ENCODE peak calls at places on chromosomes 13 and 19, in eight cellular contexts. One of them, this sample, is unnamed.

GRCh38 chr19:16836115-16836905 is 7.1 kb downstream of the SIN3B start:
- DNase-seq in stimulated activated CD8-positive, alpha-beta memory T cell treated with anti-CD3 and anti-CD28 coated beads, Interleukin-4, amount 100 ng/mL, for 24 hours: no peak
- DNase-seq in lung microvascular endothelial cell: peak; percentile 34
- DNase-seq in IMR-90: peak; percentile 39
- DNase-seq in BE2C: no peak
- DNase-seq in stimulated activated CD4-positive, alpha-beta T cell treated with anti-CD3 and anti-CD28 coated beads, TNF-alpha, amount 100 ng/mL, for 24 hours: no peak
- DNase-seq in GM04503: no peak
- DNase-seq in GM23338: peak; percentile 51
- DNase-seq in this sample: no peak

GRCh38 chr13:110433014-110433413 is 125.9 kb downstream of the COL4A2 start:
- DNase-seq in BE2C: peak; percentile 85
- DNase-seq in GM04503: no peak
- DNase-seq in lung microvascular endothelial cell: peak; percentile 68
- DNase-seq in stimulated activated CD8-positive, alpha-beta memory T cell treated with anti-CD3 and anti-CD28 coated beads, Interleukin-4, amount 100 ng/mL, for 24 hours: no peak
- DNase-seq in stimulated activated CD4-positive, alpha-beta T cell treated with anti-CD3 and anti-CD28 coated beads, TNF-alpha, amount 100 ng/mL, for 24 hours: no peak
- DNase-seq in GM23338: no peak
- DNase-seq in IMR-90: no peak
- DNase-seq in this sample: no peak

GRCh38 chr13:99658266-99658991 is 157.2 kb downstream of the TM9SF2 start:
- DNase-seq in lung microvascular endothelial cell: peak; percentile 70
- DNase-seq in GM23338: peak; percentile 80
- DNase-seq in IMR-90: peak; percentile 25
- DNase-seq in stimulated activated CD4-positive, alpha-beta T cell treated with anti-CD3 and anti-CD28 coated beads, TNF-alpha, amount 100 ng/mL, for 24 hours: peak; percentile 46
- DNase-seq in BE2C: peak; percentile 19
- DNase-seq in stimulated activated CD8-positive, alpha-beta memory T cell treated with anti-CD3 and anti-CD28 coated beads, Interleukin-4, amount 100 ng/mL, for 24 hours: peak; percentile 18
- DNase-seq in GM04503: no peak
- DNase-seq in this sample: peak; percentile 92

GRCh38 chr13:97411894-97412460 is 22.0 kb upstream of the RAP2A start:
- DNase-seq in stimulated activated CD8-positive, alpha-beta memory T cell treated with anti-CD3 and anti-CD28 coated beads, Interleukin-4, amount 100 ng/mL, for 24 hours: no peak
- DNase-seq in GM23338: no peak
- DNase-seq in stimulated activated CD4-positive, alpha-beta T cell treated with anti-CD3 and anti-CD28 coated beads, TNF-alpha, amount 100 ng/mL, for 24 hours: no peak
- DNase-seq in GM04503: peak; percentile 81
- DNase-seq in lung microvascular endothelial cell: no peak
- DNase-seq in BE2C: no peak
- DNase-seq in IMR-90: no peak
- DNase-seq in this sample: no peak

GRCh38 chr13:95540848-95541247 is 11.7 kb upstream of the CLDN10 start:
- DNase-seq in lung microvascular endothelial cell: no peak
- DNase-seq in stimulated activated CD4-positive, alpha-beta T cell treated with anti-CD3 and anti-CD28 coated beads, TNF-alpha, amount 100 ng/mL, for 24 hours: no peak
- DNase-seq in IMR-90: no peak
- DNase-seq in BE2C: no peak
- DNase-seq in GM04503: no peak
- DNase-seq in GM23338: peak; percentile 4
- DNase-seq in stimulated activated CD8-positive, alpha-beta memory T cell treated with anti-CD3 and anti-CD28 coated beads, Interleukin-4, amount 100 ng/mL, for 24 hours: no peak
- DNase-seq in this sample: no peak

GRCh38 chr19:37654525-37654832 is 786 bp downstream of the ZFP30 start:
- DNase-seq in stimulated activated CD8-positive, alpha-beta memory T cell treated with anti-CD3 and anti-CD28 coated beads, Interleukin-4, amount 100 ng/mL, for 24 hours: no peak
- DNase-seq in lung microvascular endothelial cell: peak; percentile 33
- DNase-seq in stimulated activated CD4-positive, alpha-beta T cell treated with anti-CD3 and anti-CD28 coated beads, TNF-alpha, amount 100 ng/mL, for 24 hours: no peak
- DNase-seq in IMR-90: peak; percentile 26
- DNase-seq in GM23338: peak; percentile 58
- DNase-seq in GM04503: peak; percentile 7
- DNase-seq in BE2C: no peak
- DNase-seq in this sample: peak; percentile 61

GRCh38 chr19:12695997-12696365 is 450 bp downstream of the FBXW9 start:
- DNase-seq in IMR-90: no peak
- DNase-seq in GM04503: no peak
- DNase-seq in BE2C: no peak
- DNase-seq in GM23338: no peak
- DNase-seq in stimulated activated CD4-positive, alpha-beta T cell treated with anti-CD3 and anti-CD28 coated beads, TNF-alpha, amount 100 ng/mL, for 24 hours: no peak
- DNase-seq in stimulated activated CD8-positive, alpha-beta memory T cell treated with anti-CD3 and anti-CD28 coated beads, Interleukin-4, amount 100 ng/mL, for 24 hours: no peak
- DNase-seq in lung microvascular endothelial cell: peak; percentile 32
- DNase-seq in this sample: no peak

GRCh38 chr13:44259045-44260042 is 114.3 kb upstream of the SERP2 start:
- DNase-seq in IMR-90: peak; percentile 66
- DNase-seq in lung microvascular endothelial cell: no peak
- DNase-seq in BE2C: peak; percentile 33
- DNase-seq in GM04503: no peak
- DNase-seq in stimulated activated CD4-positive, alpha-beta T cell treated with anti-CD3 and anti-CD28 coated beads, TNF-alpha, amount 100 ng/mL, for 24 hours: peak; percentile 75
- DNase-seq in GM23338: no peak
- DNase-seq in stimulated activated CD8-positive, alpha-beta memory T cell treated with anti-CD3 and anti-CD28 coated beads, Interleukin-4, amount 100 ng/mL, for 24 hours: peak; percentile 72
- DNase-seq in this sample: no peak

GRCh38 chr13:41017153-41017552 is 2.0 kb downstream of the ELF1 start:
- DNase-seq in GM04503: no peak
- DNase-seq in GM23338: no peak
- DNase-seq in stimulated activated CD4-positive, alpha-beta T cell treated with anti-CD3 and anti-CD28 coated beads, TNF-alpha, amount 100 ng/mL, for 24 hours: no peak
- DNase-seq in BE2C: no peak
- DNase-seq in lung microvascular endothelial cell: no peak
- DNase-seq in IMR-90: no peak
- DNase-seq in stimulated activated CD8-positive, alpha-beta memory T cell treated with anti-CD3 and anti-CD28 coated beads, Interleukin-4, amount 100 ng/mL, for 24 hours: no peak
- DNase-seq in this sample: no peak

GRCh38 chr19:2038284-2039081 is 12.6 kb downstream of the MKNK2 start:
- DNase-seq in IMR-90: no peak
- DNase-seq in stimulated activated CD8-positive, alpha-beta memory T cell treated with anti-CD3 and anti-CD28 coated beads, Interleukin-4, amount 100 ng/mL, for 24 hours: no peak
- DNase-seq in stimulated activated CD4-positive, alpha-beta T cell treated with anti-CD3 and anti-CD28 coated beads, TNF-alpha, amount 100 ng/mL, for 24 hours: no peak
- DNase-seq in GM23338: no peak
- DNase-seq in BE2C: no peak
- DNase-seq in lung microvascular endothelial cell: no peak
- DNase-seq in GM04503: no peak
- DNase-seq in this sample: no peak

GRCh38 chr19:53511357-53511756 is 26.6 kb upstream of the ZNF331 start:
- DNase-seq in GM04503: no peak
- DNase-seq in GM23338: no peak
- DNase-seq in BE2C: no peak
- DNase-seq in IMR-90: no peak
- DNase-seq in stimulated activated CD8-positive, alpha-beta memory T cell treated with anti-CD3 and anti-CD28 coated beads, Interleukin-4, amount 100 ng/mL, for 24 hours: no peak
- DNase-seq in stimulated activated CD4-positive, alpha-beta T cell treated with anti-CD3 and anti-CD28 coated beads, TNF-alpha, amount 100 ng/mL, for 24 hours: no peak
- DNase-seq in lung microvascular endothelial cell: no peak
- DNase-seq in this sample: no peak

GRCh38 chr13:113216165-113217056 is 7.0 kb downstream of the CUL4A start:
- DNase-seq in GM23338: peak; percentile 70
- DNase-seq in GM04503: no peak
- DNase-seq in stimulated activated CD4-positive, alpha-beta T cell treated with anti-CD3 and anti-CD28 coated beads, TNF-alpha, amount 100 ng/mL, for 24 hours: no peak
- DNase-seq in IMR-90: peak; percentile 74
- DNase-seq in stimulated activated CD8-positive, alpha-beta memory T cell treated with anti-CD3 and anti-CD28 coated beads, Interleukin-4, amount 100 ng/mL, for 24 hours: no peak
- DNase-seq in BE2C: no peak
- DNase-seq in lung microvascular endothelial cell: no peak
- DNase-seq in this sample: peak; percentile 74

GRCh38 chr19:49988433-49988832 is 27.5 kb upstream of the SIGLEC11 start:
- DNase-seq in GM23338: no peak
- DNase-seq in lung microvascular endothelial cell: no peak
- DNase-seq in BE2C: no peak
- DNase-seq in IMR-90: peak; percentile 83
- DNase-seq in stimulated activated CD8-positive, alpha-beta memory T cell treated with anti-CD3 and anti-CD28 coated beads, Interleukin-4, amount 100 ng/mL, for 24 hours: no peak
- DNase-seq in stimulated activated CD4-positive, alpha-beta T cell treated with anti-CD3 and anti-CD28 coated beads, TNF-alpha, amount 100 ng/mL, for 24 hours: no peak
- DNase-seq in GM04503: no peak
- DNase-seq in this sample: no peak

GRCh38 chr19:36152886-36153525 is 759 bp upstream of the COX7A1 start:
- DNase-seq in lung microvascular endothelial cell: no peak
- DNase-seq in stimulated activated CD8-positive, alpha-beta memory T cell treated with anti-CD3 and anti-CD28 coated beads, Interleukin-4, amount 100 ng/mL, for 24 hours: no peak
- DNase-seq in BE2C: no peak
- DNase-seq in GM04503: no peak
- DNase-seq in stimulated activated CD4-positive, alpha-beta T cell treated with anti-CD3 and anti-CD28 coated beads, TNF-alpha, amount 100 ng/mL, for 24 hours: no peak
- DNase-seq in GM23338: no peak
- DNase-seq in IMR-90: peak; percentile 13
- DNase-seq in this sample: no peak

GRCh38 chr13:35912841-35913240 is 218.3 kb downstream of the DCLK1 start:
- DNase-seq in stimulated activated CD4-positive, alpha-beta T cell treated with anti-CD3 and anti-CD28 coated beads, TNF-alpha, amount 100 ng/mL, for 24 hours: no peak
- DNase-seq in lung microvascular endothelial cell: no peak
- DNase-seq in GM04503: no peak
- DNase-seq in stimulated activated CD8-positive, alpha-beta memory T cell treated with anti-CD3 and anti-CD28 coated beads, Interleukin-4, amount 100 ng/mL, for 24 hours: no peak
- DNase-seq in GM23338: no peak
- DNase-seq in IMR-90: no peak
- DNase-seq in BE2C: no peak
- DNase-seq in this sample: no peak

GRCh38 chr19:39218230-39219007 is 14.4 kb upstream of the SYCN start:
- DNase-seq in stimulated activated CD8-positive, alpha-beta memory T cell treated with anti-CD3 and anti-CD28 coated beads, Interleukin-4, amount 100 ng/mL, for 24 hours: no peak
- DNase-seq in GM04503: no peak
- DNase-seq in lung microvascular endothelial cell: no peak
- DNase-seq in stimulated activated CD4-positive, alpha-beta T cell treated with anti-CD3 and anti-CD28 coated beads, TNF-alpha, amount 100 ng/mL, for 24 hours: no peak
- DNase-seq in BE2C: no peak
- DNase-seq in IMR-90: no peak
- DNase-seq in GM23338: no peak
- DNase-seq in this sample: no peak

GRCh38 chr19:34365463-34366401 is 736 bp downstream of the GPI start:
- DNase-seq in stimulated activated CD4-positive, alpha-beta T cell treated with anti-CD3 and anti-CD28 coated beads, TNF-alpha, amount 100 ng/mL, for 24 hours: peak; percentile 28
- DNase-seq in IMR-90: peak; percentile 32
- DNase-seq in BE2C: peak; percentile 42
- DNase-seq in GM04503: no peak
- DNase-seq in GM23338: peak; percentile 47
- DNase-seq in lung microvascular endothelial cell: peak; percentile 61
- DNase-seq in stimulated activated CD8-positive, alpha-beta memory T cell treated with anti-CD3 and anti-CD28 coated beads, Interleukin-4, amount 100 ng/mL, for 24 hours: no peak
- DNase-seq in this sample: peak; percentile 31

GRCh38 chr13:19818223-19818842 is 35.6 kb upstream of the PSPC1 start:
- DNase-seq in stimulated activated CD8-positive, alpha-beta memory T cell treated with anti-CD3 and anti-CD28 coated beads, Interleukin-4, amount 100 ng/mL, for 24 hours: peak; percentile 19
- DNase-seq in stimulated activated CD4-positive, alpha-beta T cell treated with anti-CD3 and anti-CD28 coated beads, TNF-alpha, amount 100 ng/mL, for 24 hours: peak; percentile 35
- DNase-seq in lung microvascular endothelial cell: peak; percentile 77
- DNase-seq in GM04503: no peak
- DNase-seq in BE2C: peak; percentile 52
- DNase-seq in GM23338: peak; percentile 92
- DNase-seq in IMR-90: no peak
- DNase-seq in this sample: peak; percentile 44

GRCh38 chr13:99419591-99420243 is 81.6 kb upstream of the TM9SF2 start:
- DNase-seq in lung microvascular endothelial cell: no peak
- DNase-seq in GM23338: no peak
- DNase-seq in IMR-90: no peak
- DNase-seq in GM04503: no peak
- DNase-seq in stimulated activated CD8-positive, alpha-beta memory T cell treated with anti-CD3 and anti-CD28 coated beads, Interleukin-4, amount 100 ng/mL, for 24 hours: no peak
- DNase-seq in BE2C: no peak
- DNase-seq in stimulated activated CD4-positive, alpha-beta T cell treated with anti-CD3 and anti-CD28 coated beads, TNF-alpha, amount 100 ng/mL, for 24 hours: no peak
- DNase-seq in this sample: no peak

GRCh38 chr13:102845630-102846260 is at the start of gene ERCC5:
- DNase-seq in GM04503: peak; percentile 88
- DNase-seq in IMR-90: peak; percentile 95
- DNase-seq in GM23338: peak; percentile 97
- DNase-seq in lung microvascular endothelial cell: peak; percentile 96
- DNase-seq in stimulated activated CD8-positive, alpha-beta memory T cell treated with anti-CD3 and anti-CD28 coated beads, Interleukin-4, amount 100 ng/mL, for 24 hours: peak; percentile 90
- DNase-seq in stimulated activated CD4-positive, alpha-beta T cell treated with anti-CD3 and anti-CD28 coated beads, TNF-alpha, amount 100 ng/mL, for 24 hours: peak; percentile 92
- DNase-seq in BE2C: peak; percentile 94
- DNase-seq in this sample: peak; percentile 97

GRCh38 chr13:66940113-66940512 is 290.0 kb downstream of the PCDH9 start:
- DNase-seq in stimulated activated CD8-positive, alpha-beta memory T cell treated with anti-CD3 and anti-CD28 coated beads, Interleukin-4, amount 100 ng/mL, for 24 hours: no peak
- DNase-seq in lung microvascular endothelial cell: peak; percentile 11
- DNase-seq in GM04503: no peak
- DNase-seq in GM23338: no peak
- DNase-seq in IMR-90: no peak
- DNase-seq in BE2C: no peak
- DNase-seq in stimulated activated CD4-positive, alpha-beta T cell treated with anti-CD3 and anti-CD28 coated beads, TNF-alpha, amount 100 ng/mL, for 24 hours: no peak
- DNase-seq in this sample: no peak

GRCh38 chr13:39461685-39462266 is 141.2 kb downstream of the LHFPL6 start:
- DNase-seq in GM04503: no peak
- DNase-seq in GM23338: no peak
- DNase-seq in BE2C: no peak
- DNase-seq in stimulated activated CD8-positive, alpha-beta memory T cell treated with anti-CD3 and anti-CD28 coated beads, Interleukin-4, amount 100 ng/mL, for 24 hours: no peak
- DNase-seq in lung microvascular endothelial cell: no peak
- DNase-seq in IMR-90: peak; percentile 48
- DNase-seq in stimulated activated CD4-positive, alpha-beta T cell treated with anti-CD3 and anti-CD28 coated beads, TNF-alpha, amount 100 ng/mL, for 24 hours: no peak
- DNase-seq in this sample: no peak

GRCh38 chr13:21234537-21234936 is 58.1 kb downstream of the MRPL57 start:
- DNase-seq in lung microvascular endothelial cell: no peak
- DNase-seq in stimulated activated CD4-positive, alpha-beta T cell treated with anti-CD3 and anti-CD28 coated beads, TNF-alpha, amount 100 ng/mL, for 24 hours: no peak
- DNase-seq in stimulated activated CD8-positive, alpha-beta memory T cell treated with anti-CD3 and anti-CD28 coated beads, Interleukin-4, amount 100 ng/mL, for 24 hours: no peak
- DNase-seq in GM23338: no peak
- DNase-seq in GM04503: no peak
- DNase-seq in IMR-90: no peak
- DNase-seq in BE2C: peak; percentile 62
- DNase-seq in this sample: peak; percentile 68

GRCh38 chr19:18401580-18402112 is 4.2 kb upstream of the LRRC25 start:
- DNase-seq in GM23338: peak; percentile 81
- DNase-seq in GM04503: no peak
- DNase-seq in lung microvascular endothelial cell: no peak
- DNase-seq in stimulated activated CD4-positive, alpha-beta T cell treated with anti-CD3 and anti-CD28 coated beads, TNF-alpha, amount 100 ng/mL, for 24 hours: no peak
- DNase-seq in stimulated activated CD8-positive, alpha-beta memory T cell treated with anti-CD3 and anti-CD28 coated beads, Interleukin-4, amount 100 ng/mL, for 24 hours: no peak
- DNase-seq in BE2C: no peak
- DNase-seq in IMR-90: peak; percentile 69
- DNase-seq in this sample: peak; percentile 64

GRCh38 chr19:55546822-55547614 is 1.7 kb upstream of the SBK3 start:
- DNase-seq in GM04503: peak; percentile 26
- DNase-seq in BE2C: peak; percentile 25
- DNase-seq in stimulated activated CD8-positive, alpha-beta memory T cell treated with anti-CD3 and anti-CD28 coated beads, Interleukin-4, amount 100 ng/mL, for 24 hours: no peak
- DNase-seq in stimulated activated CD4-positive, alpha-beta T cell treated with anti-CD3 and anti-CD28 coated beads, TNF-alpha, amount 100 ng/mL, for 24 hours: no peak
- DNase-seq in lung microvascular endothelial cell: peak; percentile 98
- DNase-seq in IMR-90: peak; percentile 84
- DNase-seq in GM23338: peak; percentile 46
- DNase-seq in this sample: peak; percentile 28

GRCh38 chr19:43784981-43785808 is 4.4 kb upstream of the KCNN4 start:
- DNase-seq in GM04503: no peak
- DNase-seq in stimulated activated CD4-positive, alpha-beta T cell treated with anti-CD3 and anti-CD28 coated beads, TNF-alpha, amount 100 ng/mL, for 24 hours: no peak
- DNase-seq in IMR-90: peak; percentile 67
- DNase-seq in lung microvascular endothelial cell: peak; percentile 72
- DNase-seq in BE2C: peak; percentile 63
- DNase-seq in stimulated activated CD8-positive, alpha-beta memory T cell treated with anti-CD3 and anti-CD28 coated beads, Interleukin-4, amount 100 ng/mL, for 24 hours: no peak
- DNase-seq in GM23338: peak; percentile 92
- DNase-seq in this sample: peak; percentile 70

GRCh38 chr13:40220299-40220935 is 446.0 kb downstream of the FOXO1 start:
- DNase-seq in stimulated activated CD4-positive, alpha-beta T cell treated with anti-CD3 and anti-CD28 coated beads, TNF-alpha, amount 100 ng/mL, for 24 hours: peak; percentile 27
- DNase-seq in GM04503: no peak
- DNase-seq in GM23338: no peak
- DNase-seq in lung microvascular endothelial cell: no peak
- DNase-seq in BE2C: no peak
- DNase-seq in IMR-90: no peak
- DNase-seq in stimulated activated CD8-positive, alpha-beta memory T cell treated with anti-CD3 and anti-CD28 coated beads, Interleukin-4, amount 100 ng/mL, for 24 hours: no peak
- DNase-seq in this sample: no peak

GRCh38 chr13:46751811-46752635 is 44.9 kb downstream of the ESD start:
- DNase-seq in lung microvascular endothelial cell: peak; percentile 81
- DNase-seq in GM23338: peak; percentile 13
- DNase-seq in BE2C: no peak
- DNase-seq in GM04503: peak; percentile 23
- DNase-seq in IMR-90: peak; percentile 45
- DNase-seq in stimulated activated CD8-positive, alpha-beta memory T cell treated with anti-CD3 and anti-CD28 coated beads, Interleukin-4, amount 100 ng/mL, for 24 hours: peak; percentile 51
- DNase-seq in stimulated activated CD4-positive, alpha-beta T cell treated with anti-CD3 and anti-CD28 coated beads, TNF-alpha, amount 100 ng/mL, for 24 hours: peak; percentile 41
- DNase-seq in this sample: peak; percentile 9